ENCODE peak calls at places on chromosome 19, in seven cellular contexts. E is fibroblast of lung; T is iris pigment epithelial cell; O is GM10248; N is type B pancreatic cell; W is HepG2; V is activated naive CD4-positive, alpha-beta T cell. B is an unnamed sample.

GRCh38 chr19:58007285-58007684 is 4.7 kb upstream of the ZNF606 start:
- DNase-seq in O (no peak), W (peak; percentile 18), V (no peak), N (no peak), E (no peak), T (no peak), B (no peak)

GRCh38 chr19:29618871-29619270 is 12.8 kb downstream of the POP4 start:
- DNase-seq in W (no peak), T (no peak), V (no peak), E (no peak), O (no peak), N (no peak), B (no peak)

GRCh38 chr19:4977299-4978174 is 8.6 kb downstream of the KDM4B start:
- DNase-seq in N (no peak), W (no peak), T (peak; percentile 95), V (no peak), O (no peak), E (peak; percentile 90), B (peak; percentile 78)

GRCh38 chr19:55423225-55423967 is 15.8 kb upstream of the UBE2S start:
- DNase-seq in T (no peak), W (no peak), E (no peak), V (no peak), O (no peak), N (no peak), B (no peak)

GRCh38 chr19:50226536-50226935 is 23.1 kb downstream of the MYH14 start:
- DNase-seq in E (no peak), W (no peak), N (no peak), O (no peak), T (no peak), V (no peak), B (no peak)

GRCh38 chr19:13731147-13731964 is 33.0 kb upstream of the MRI1 start:
- DNase-seq in E (peak; percentile 98), O (peak; percentile 99), V (peak; percentile 87), N (peak; percentile 98), T (peak; percentile 96), W (peak; percentile 95), B (peak; percentile 93)

GRCh38 chr19:49981603-49982593 is 20.9 kb upstream of the SIGLEC11 start:
- DNase-seq in O (no peak), T (no peak), W (no peak), E (no peak), N (no peak), V (no peak), B (no peak)

GRCh38 chr19:46056536-46056935 is 15.7 kb upstream of the IGFL4 start:
- DNase-seq in W (peak; percentile 83), O (no peak), N (no peak), E (no peak), T (no peak), V (no peak), B (no peak)

GRCh38 chr19:982567-983170 is 1.5 kb upstream of the WDR18 start:
- DNase-seq in T (peak; percentile 44), O (peak; percentile 93), V (peak; percentile 61), E (peak; percentile 42), W (peak; percentile 49), N (peak; percentile 90), B (no peak)

GRCh38 chr19:16398530-16399241 is 73.1 kb downstream of the EPS15L1 start:
- DNase-seq in N (no peak), E (no peak), W (no peak), O (no peak), V (no peak), T (peak; percentile 15), B (no peak)

GRCh38 chr19:7489609-7490044 is 792 bp upstream of the PEX11G start:
- DNase-seq in V (no peak), W (no peak), E (no peak), T (no peak), O (peak; percentile 7), N (no peak), B (no peak)

GRCh38 chr19:42074513-42075363 is 1.2 kb upstream of the ZNF574 start:
- DNase-seq in O (peak; percentile 53), E (no peak), V (no peak), N (no peak), W (no peak), T (peak; percentile 13), B (no peak)

GRCh38 chr19:46404039-46404883 is 9.1 kb downstream of the CCDC8 start:
- DNase-seq in E (peak; percentile 63), W (peak; percentile 69), O (no peak), N (no peak), V (no peak), T (no peak), B (no peak)

GRCh38 chr19:1837625-1838105 is 10.6 kb downstream of the REXO1 start:
- DNase-seq in E (no peak), O (peak; percentile 85), N (no peak), W (peak; percentile 40), T (no peak), V (peak; percentile 51), B (no peak)

GRCh38 chr19:43766755-43767043 is 11.9 kb upstream of the SMG9 start:
- DNase-seq in V (no peak), O (no peak), T (no peak), N (no peak), E (no peak), W (no peak), B (no peak)

GRCh38 chr19:7153008-7153407 is 83.5 kb downstream of the ZNF557 start:
- DNase-seq in V (no peak), O (no peak), N (no peak), T (no peak), E (peak; percentile 8), W (no peak), B (no peak)

GRCh38 chr19:35272954-35273649 is 4.3 kb downstream of the USF2 start:
- DNase-seq in N (no peak), W (no peak), E (no peak), O (no peak), V (no peak), T (no peak), B (no peak)

GRCh38 chr19:39190768-39191167 is 6.0 kb upstream of the NCCRP1 start:
- DNase-seq in N (no peak), O (no peak), E (no peak), T (no peak), W (no peak), V (no peak), B (no peak)

GRCh38 chr19:30068528-30069395 is 126.7 kb downstream of the URI1 start:
- DNase-seq in W (no peak), N (peak; percentile 43), V (no peak), T (no peak), O (no peak), E (no peak), B (no peak)

GRCh38 chr19:5149508-5149907 is 180.6 kb downstream of the KDM4B start:
- DNase-seq in V (no peak), T (no peak), N (no peak), E (no peak), W (no peak), O (no peak), B (no peak)

GRCh38 chr19:45368127-45368526 is 2.2 kb downstream of the ERCC2 start:
- DNase-seq in W (no peak), V (no peak), T (no peak), O (no peak), E (no peak), N (no peak), B (no peak)

B was measured in coronary artery.